ENCODE peak calls at places on chromosome 16, in four cellular contexts. J is lower leg skin, K is AG04450, Z is HT1080. H is an unnamed sample.

GRCh38 chr16:85718682-85719081 is 29.9 kb upstream of the GINS2 start:
- DNase-seq in K (no peak), Z (no peak), J (no peak), H (peak; percentile 23)

GRCh38 chr16:66521951-66522771 is 27.8 kb downstream of the TK2 start:
- DNase-seq in J (no peak), K (no peak), Z (peak; percentile 99), H (peak; percentile 95)

GRCh38 chr16:10308305-10309193 is 77.3 kb upstream of the ATF7IP2 start:
- DNase-seq in K (no peak), Z (no peak), J (peak; percentile 38), H (no peak)

GRCh38 chr16:28292731-28293588 is 635 bp downstream of the SBK1 start:
- DNase-seq in Z (no peak), J (no peak), K (no peak), H (no peak)

GRCh38 chr16:75024591-75024990 is 25.8 kb downstream of the ZNRF1 start:
- DNase-seq in Z (no peak), K (no peak), J (no peak), H (no peak)

GRCh38 chr16:85477801-85478363 is 135.2 kb upstream of the GSE1 start:
- DNase-seq in J (no peak), Z (peak; percentile 19), K (no peak), H (no peak)

GRCh38 chr16:23377071-23377931 is 75.2 kb downstream of the SCNN1B start:
- DNase-seq in Z (no peak), K (no peak), J (no peak), H (no peak)

GRCh38 chr16:12062343-12063003 is 85.9 kb downstream of the SNX29 start:
- DNase-seq in J (peak; percentile 95), K (peak; percentile 43), Z (peak; percentile 85), H (peak; percentile 74)

GRCh38 chr16:62225675-62226074 is 189.4 kb upstream of the CDH8 start:
- DNase-seq in J (peak; percentile 59), K (no peak), Z (peak; percentile 77), H (peak; percentile 75)

GRCh38 chr16:30902070-30902972 is 5.9 kb downstream of the CTF1 start:
- DNase-seq in K (no peak), J (no peak), Z (no peak), H (peak; percentile 62)

GRCh38 chr16:23981429-23982399 is 145.9 kb downstream of the PRKCB start:
- DNase-seq in Z (no peak), J (no peak), K (no peak), H (no peak)

GRCh38 chr16:87780385-87780989 is 14.7 kb upstream of the KLHDC4 start:
- DNase-seq in K (no peak), J (no peak), Z (peak; percentile 76), H (no peak)

GRCh38 chr16:77946834-77947233 is 75.5 kb upstream of the CLEC3A start:
- DNase-seq in Z (no peak), J (no peak), K (no peak), H (no peak)

GRCh38 chr16:588639-588888 is 1.3 kb upstream of the RAB40C start:
- DNase-seq in K (peak; percentile 23), J (no peak), Z (peak; percentile 38), H (peak; percentile 25)

GRCh38 chr16:84362410-84362809 is 5.9 kb upstream of the ATP2C2 start:
- DNase-seq in Z (no peak), K (no peak), J (no peak), H (peak; percentile 64)

GRCh38 chr16:66091462-66091861 is 275.0 kb upstream of the CDH5 start:
- DNase-seq in Z (no peak), J (no peak), K (no peak), H (no peak)

GRCh38 chr16:4217246-4218131 is 24.4 kb downstream of the SRL start:
- DNase-seq in K (no peak), Z (no peak), J (no peak), H (no peak)

GRCh38 chr16:414395-415169 is 10.9 kb upstream of the RAB11FIP3 start:
- DNase-seq in K (no peak), J (no peak), Z (no peak), H (no peak)

GRCh38 chr16:1019234-1019933 is 37.8 kb downstream of the SOX8 start:
- DNase-seq in J (no peak), Z (no peak), K (no peak), H (peak; percentile 32)

GRCh38 chr16:18013863-18014262 is 322.7 kb downstream of the NPIPA8 start:
- DNase-seq in Z (peak; percentile 3), J (no peak), K (no peak), H (no peak)

GRCh38 chr16:17306745-17307144 is 164.0 kb downstream of the XYLT1 start:
- DNase-seq in Z (no peak), J (no peak), K (no peak), H (no peak)

GRCh38 chr16:62068747-62069146 is 32.5 kb upstream of the CDH8 start:
- DNase-seq in J (no peak), Z (peak; percentile 10), K (no peak), H (peak; percentile 16)

GRCh38 chr16:19645557-19645981 is 72.5 kb downstream of the KNOP1 start:
- DNase-seq in Z (no peak), J (no peak), K (no peak), H (no peak)

GRCh38 chr16:3173892-3174617 is 13.9 kb upstream of the OR1F1 start:
- DNase-seq in J (no peak), Z (peak; percentile 68), K (no peak), H (peak; percentile 49)

GRCh38 chr16:74448990-74449389 is 27.7 kb upstream of the CLEC18B start:
- DNase-seq in J (peak; percentile 73), K (peak; percentile 78), Z (peak; percentile 98), H (peak; percentile 87)

GRCh38 chr16:73615256-73615655 is 567.3 kb upstream of the ZFHX3 start:
- DNase-seq in J (no peak), Z (no peak), K (no peak), H (no peak)

GRCh38 chr16:15502041-15502725 is 67.8 kb downstream of the BMERB1 start:
- DNase-seq in J (no peak), K (peak; percentile 76), Z (peak; percentile 96), H (peak; percentile 77)

GRCh38 chr16:4538067-4538385 is 547 bp downstream of the CDIP1 start:
- DNase-seq in K (no peak), J (no peak), Z (no peak), H (no peak)

GRCh38 chr16:50546125-50546524 is 2.1 kb upstream of the NKD1 start:
- DNase-seq in K (no peak), J (no peak), Z (no peak), H (no peak)

GRCh38 chr16:53091508-53092211 is 36.9 kb downstream of the CHD9 start:
- DNase-seq in J (peak; percentile 83), K (peak; percentile 71), Z (peak; percentile 81), H (no peak)

GRCh38 chr16:80852261-80852872 is 48.0 kb upstream of the CDYL2 start:
- DNase-seq in K (no peak), Z (peak; percentile 34), J (no peak), H (peak; percentile 69)

GRCh38 chr16:23131841-23132576 is 17.2 kb downstream of the USP31 start:
- DNase-seq in K (no peak), J (no peak), Z (no peak), H (no peak)